ENCODE peak calls at places on chromosomes 2 and 18, in four cellular contexts. E is endodermal cell, R is H9, Y is kidney. U is an unnamed sample.

GRCh38 chr2:120104002-120104467 is 91.2 kb downstream of the EPB41L5 start:
- DNase-seq in E (no peak), R (no peak), Y (no peak), U (peak)

GRCh38 chr18:5600376-5601071 is 56.7 kb upstream of the EPB41L3 start:
- DNase-seq in E (no peak), R (no peak), Y (no peak), U (no peak)

GRCh38 chr2:136582631-136583205 is 182.6 kb upstream of the THSD7B start:
- DNase-seq in E (peak), R (peak), Y (no peak), U (no peak)

GRCh38 chr2:175730025-175730424 is 272.0 kb downstream of the LNPK start:
- DNase-seq in E (no peak), R (no peak), Y (no peak), U (no peak)

GRCh38 chr2:60356346-60356745 is 197.1 kb downstream of the BCL11A start:
- DNase-seq in E (peak), R (no peak), Y (no peak), U (no peak)

GRCh38 chr2:148493822-148494563 is 150.6 kb upstream of the EPC2 start:
- DNase-seq in E (no peak), R (no peak), Y (no peak), U (no peak)

GRCh38 chr2:185219981-185220380 is 518.6 kb upstream of the FSIP2 start:
- DNase-seq in E (no peak), R (no peak), Y (no peak), U (no peak)

GRCh38 chr2:198371329-198371728 is 566.9 kb downstream of the PLCL1 start:
- DNase-seq in E (no peak), R (no peak), Y (no peak), U (no peak)

GRCh38 chr2:183034806-183035205 is 3.5 kb downstream of the NCKAP1 start:
- DNase-seq in E (no peak), R (no peak), Y (no peak), U (no peak)

GRCh38 chr18:22694954-22695353 is 238.2 kb upstream of the RBBP8 start:
- DNase-seq in E (peak), R (peak), Y (peak), U (peak)

GRCh38 chr18:34773961-34774754 is 64.1 kb downstream of the DTNA start:
- DNase-seq in E (no peak), R (no peak), Y (peak), U (no peak)

GRCh38 chr2:10830641-10831386 is 18.2 kb upstream of the PDIA6 start:
- DNase-seq in E (no peak), R (no peak), Y (peak), U (no peak)

GRCh38 chr2:242098445-242099128 is 229.1 kb downstream of the RTP5 start:
- DNase-seq in E (no peak), R (no peak), Y (no peak), U (no peak)

GRCh38 chr18:13410471-13410870 is 191.9 kb downstream of the LDLRAD4 start:
- DNase-seq in E (no peak), R (no peak), Y (no peak), U (no peak)

GRCh38 chr18:72427721-72428120 is 116.4 kb downstream of the CBLN2 start:
- DNase-seq in E (no peak), R (no peak), Y (no peak), U (no peak)

GRCh38 chr2:53058526-53058925 is 709.1 kb upstream of the CHAC2 start:
- DNase-seq in E (peak), R (peak), Y (no peak), U (no peak)

GRCh38 chr2:241804326-241805276 is 4.4 kb upstream of the NEU4 start:
- DNase-seq in E (peak), R (peak), Y (peak), U (no peak)

GRCh38 chr2:205969584-205969983 is 116.4 kb downstream of the INO80D start:
- DNase-seq in E (peak), R (no peak), Y (no peak), U (no peak)

GRCh38 chr2:44087714-44088092 is 81.0 kb upstream of the PPM1B start:
- DNase-seq in E (peak), R (no peak), Y (no peak), U (no peak)
- H3K9ac ChIP-seq in E (peak), R (no peak), Y (no peak), U (no peak)

GRCh38 chr2:233766416-233766815 is 6.3 kb downstream of the UGT1A1 start:
- DNase-seq in E (no peak), R (no peak), Y (no peak), U (no peak)

GRCh38 chr2:233760043-233760442 is at the start of gene UGT1A1:
- DNase-seq in E (no peak), R (no peak), Y (no peak), U (no peak)

GRCh38 chr2:233761040-233761769 is 1.1 kb downstream of the UGT1A1 start:
- DNase-seq in E (no peak), R (no peak), Y (no peak), U (peak)

GRCh38 chr2:233764761-233765160 is 4.7 kb downstream of the UGT1A1 start:
- DNase-seq in E (no peak), R (no peak), Y (no peak), U (no peak)

GRCh38 chr2:233764264-233764663 is 4.2 kb downstream of the UGT1A1 start:
- DNase-seq in E (no peak), R (no peak), Y (no peak), U (no peak)
- H3K9ac ChIP-seq in E (no peak), R (no peak), Y (no peak), U (no peak)

DNA sequence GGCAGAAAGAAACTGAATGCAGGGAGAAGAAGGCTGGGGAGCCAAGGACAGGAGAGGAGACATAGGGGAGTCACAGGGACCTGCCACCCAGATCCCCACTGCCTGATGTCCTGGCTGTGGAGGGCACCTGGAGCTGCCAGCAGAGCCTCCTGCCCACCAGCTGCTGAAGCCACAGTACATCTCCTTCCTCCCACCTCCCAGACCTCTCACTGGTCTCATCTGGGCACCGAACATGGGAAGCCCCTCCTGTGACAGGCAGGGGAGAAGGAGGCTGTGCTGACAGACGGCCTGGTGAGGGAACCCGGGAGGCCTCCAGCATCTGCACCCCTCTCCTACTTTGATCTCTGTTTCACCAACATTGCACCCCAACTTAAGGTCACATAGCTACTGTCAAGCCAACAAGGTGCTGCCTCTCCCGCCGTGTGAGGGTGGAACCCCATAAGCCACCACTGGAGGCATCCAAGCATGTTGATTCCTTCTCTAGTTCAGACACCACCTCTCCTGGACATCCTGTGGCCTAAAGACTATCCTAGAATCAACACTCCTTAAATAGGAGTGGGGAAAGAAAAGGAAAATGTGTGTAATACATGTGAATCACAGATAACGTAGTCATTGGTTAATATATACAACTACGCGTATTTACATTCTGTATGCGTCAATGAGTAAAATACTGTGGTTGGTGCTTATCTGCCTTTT is 3.6 kb upstream of the RNPEPL1 start:
- DNase-seq in E (peak), R (peak), Y (no peak), U (no peak)
- H3K9ac ChIP-seq in E (no peak), R (no peak), Y (no peak), U (no peak)

GRCh38 chr2:196337618-196337953 is 166.2 kb upstream of the STK17B start:
- DNase-seq in E (no peak), R (no peak), Y (no peak), U (no peak)

GRCh38 chr2:196335238-196335637 is 163.9 kb upstream of the STK17B start:
- DNase-seq in E (peak), R (peak), Y (no peak), U (no peak)

GRCh38 chr2:196338440-196338839 is 167.1 kb upstream of the STK17B start:
- DNase-seq in E (no peak), R (no peak), Y (no peak), U (no peak)

GRCh38 chr2:196336206-196336605 is 164.8 kb upstream of the STK17B start:
- DNase-seq in E (no peak), R (no peak), Y (no peak), U (no peak)

DNA sequence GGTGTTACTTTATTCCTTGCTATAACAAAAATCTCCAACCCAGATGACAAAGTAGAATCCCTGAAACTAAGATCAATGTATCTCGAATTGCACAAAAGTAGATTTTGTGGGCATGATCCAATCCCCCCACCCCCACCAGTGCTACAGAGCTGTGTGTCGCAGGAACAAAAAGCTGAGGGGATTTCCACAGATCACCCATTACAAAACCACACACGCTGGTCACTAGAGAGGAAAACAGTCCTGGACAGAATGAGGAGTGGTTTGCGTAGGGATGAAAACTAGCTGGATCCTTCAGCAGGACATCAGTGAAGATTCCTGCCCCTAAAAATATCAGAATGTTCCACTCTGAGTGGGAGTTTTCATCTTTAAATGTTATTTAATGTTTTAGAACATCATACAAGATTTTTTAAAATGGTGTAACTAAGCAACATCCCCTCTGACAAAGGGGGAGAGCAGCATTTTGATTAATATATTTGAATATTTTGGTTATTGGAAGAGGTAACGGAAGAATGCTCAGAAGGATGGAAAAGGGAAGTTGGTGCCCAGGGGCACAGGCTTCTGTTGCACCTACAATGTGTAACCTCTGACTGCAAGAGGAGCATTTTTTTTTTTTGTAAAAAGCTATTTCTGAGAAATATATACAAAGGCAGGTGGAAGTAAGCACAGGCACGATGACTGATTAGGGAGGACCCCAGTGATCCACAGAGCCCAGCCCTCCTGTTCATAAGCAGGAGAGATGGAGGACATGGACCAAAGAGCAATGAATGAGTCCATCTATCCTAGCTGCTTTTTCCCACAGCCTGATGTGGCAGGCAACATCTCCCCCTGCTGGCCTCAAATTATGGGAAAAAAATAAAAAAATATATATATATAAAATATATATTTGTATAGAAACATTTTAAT is 165.6 kb upstream of the STK17B start:
- DNase-seq in E (no peak), R (no peak), Y (no peak), U (no peak)
- H3K9ac ChIP-seq in E (no peak), R (no peak), Y (no peak), U (no peak)

GRCh38 chr2:145925591-145925990 is 1405.7 kb upstream of the ZEB2 start:
- DNase-seq in E (no peak), R (no peak), Y (no peak), U (no peak)
- H3K9ac ChIP-seq in E (no peak), R (no peak), Y (no peak), U (no peak)

GRCh38 chr2:128668946-128669345 is 350.3 kb upstream of the HS6ST1 start:
- DNase-seq in E (peak), R (no peak), Y (no peak), U (no peak)

GRCh38 chr2:128664499-128664971 is 345.9 kb upstream of the HS6ST1 start:
- DNase-seq in E (peak), R (peak), Y (no peak), U (no peak)

GRCh38 chr2:128667391-128667790 is 348.7 kb upstream of the HS6ST1 start:
- DNase-seq in E (no peak), R (no peak), Y (no peak), U (no peak)

GRCh38 chr2:128665113-128665512 is 346.4 kb upstream of the HS6ST1 start:
- DNase-seq in E (no peak), R (no peak), Y (no peak), U (no peak)

GRCh38 chr2:128666596-128666995 is 347.9 kb upstream of the HS6ST1 start:
- DNase-seq in E (no peak), R (no peak), Y (no peak), U (no peak)
- H3K9ac ChIP-seq in E (no peak), R (no peak), Y (no peak), U (no peak)

DNA sequence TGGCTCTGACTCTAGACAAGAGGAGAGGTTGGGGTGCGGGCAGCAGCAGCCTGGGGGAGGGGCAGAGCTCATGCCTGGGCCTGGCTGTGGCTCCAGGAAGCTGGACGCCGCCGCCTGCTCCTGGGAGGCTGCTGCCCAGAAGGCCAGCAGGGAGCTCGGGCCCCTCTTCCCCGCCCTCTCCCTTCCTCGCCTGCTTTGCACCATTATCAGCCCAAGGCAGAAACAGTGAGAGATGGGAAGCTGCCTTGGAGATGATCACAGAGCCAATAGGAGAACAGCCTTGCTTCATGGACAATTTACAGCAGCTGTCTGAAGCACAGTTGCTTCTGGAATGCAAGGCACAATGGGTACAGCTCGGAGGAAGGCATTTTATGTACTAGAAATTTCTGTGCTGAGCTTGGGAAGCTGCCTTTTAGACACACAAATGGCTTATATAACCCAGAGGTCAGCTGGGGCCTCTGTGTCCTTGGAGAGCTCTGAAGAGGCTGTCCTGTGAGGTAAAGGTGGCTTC is 55.3 kb upstream of the AFF3 start:
- DNase-seq in E (peak), R (peak), Y (peak), U (no peak)
- H3K9ac ChIP-seq in E (no peak), R (no peak), Y (no peak), U (no peak)

GRCh38 chr2:237696471-237696870 is 69.1 kb downstream of the LRRFIP1 start:
- DNase-seq in E (no peak), R (peak), Y (peak), U (no peak)

GRCh38 chr2:237695201-237695780 is 67.9 kb downstream of the LRRFIP1 start:
- DNase-seq in E (no peak), R (peak), Y (no peak), U (peak)

GRCh38 chr2:237693281-237694039 is 66.1 kb downstream of the LRRFIP1 start:
- DNase-seq in E (no peak), R (no peak), Y (peak), U (no peak)

GRCh38 chr2:237692601-237693079 is 65.3 kb downstream of the LRRFIP1 start:
- DNase-seq in E (peak), R (peak), Y (peak), U (no peak)

DNA sequence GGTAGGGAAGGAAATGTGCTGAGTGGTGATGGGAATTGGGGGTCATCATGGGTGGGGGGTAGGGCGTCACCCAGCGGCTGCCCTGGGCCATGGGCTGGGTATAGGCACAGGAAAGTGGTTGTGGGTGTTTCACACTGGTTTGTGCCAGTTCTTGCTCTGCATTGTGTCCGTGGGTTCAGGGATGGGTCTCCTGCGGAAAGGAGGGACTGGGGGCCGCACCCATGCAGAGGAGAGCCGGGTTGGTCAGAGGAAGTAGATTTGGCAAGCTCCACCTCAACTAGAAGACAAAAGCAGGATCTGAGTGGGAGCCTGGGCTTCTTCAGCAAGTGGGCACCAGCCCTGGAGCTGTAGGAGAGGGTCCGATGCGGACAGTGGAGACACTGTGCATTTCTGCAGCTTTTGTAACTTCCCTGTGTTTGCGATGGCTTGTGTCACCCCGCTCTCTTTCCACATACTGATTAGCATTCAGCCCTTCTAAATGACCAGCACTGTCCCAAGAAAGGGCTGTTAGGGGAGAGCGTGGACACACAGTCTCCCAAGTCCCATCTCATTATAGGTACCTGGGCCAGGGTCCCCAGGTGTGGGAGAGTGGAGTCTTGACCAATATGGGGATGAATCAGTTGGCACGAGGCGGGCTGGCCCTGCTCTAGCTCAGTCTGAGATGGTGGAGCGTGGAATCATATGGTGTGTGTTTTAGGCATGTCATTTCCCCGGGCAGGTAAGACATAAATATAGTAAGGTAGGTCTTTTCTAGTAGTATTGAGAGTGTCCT is 67.2 kb downstream of the LRRFIP1 start:
- DNase-seq in E (no peak), R (peak), Y (peak), U (no peak)
- H3K9ac ChIP-seq in E (no peak), R (no peak), Y (peak), U (peak)